ENCODE peak calls at places on chromosomes 2 and 18, in ten cellular contexts. One of them, this sample, is unnamed.

GRCh38 chr2:129764376-129765325 is 214.8 kb upstream of the RAB6C start:
- DNase-seq in A549: no peak
- DNase-seq in breast epithelium: no peak
- DNase-seq in lower lobe of right lung: no peak
- DNase-seq in vagina: no peak
- DNase-seq in MM.1S: no peak
- DNase-seq in upper lobe of right lung: no peak
- DNase-seq in left ventricle myocardium inferior: no peak
- DNase-seq in upper lobe of left lung: peak
- DNase-seq in endothelial cell of umbilical vein: no peak
- DNase-seq in this sample: no peak

GRCh38 chr18:25896178-25896780 is 194.1 kb downstream of the SS18 start:
- DNase-seq in vagina: no peak
- DNase-seq in breast epithelium: no peak
- DNase-seq in endothelial cell of umbilical vein: peak
- DNase-seq in upper lobe of right lung: no peak
- DNase-seq in left ventricle myocardium inferior: no peak
- DNase-seq in upper lobe of left lung: no peak
- DNase-seq in lower lobe of right lung: no peak
- DNase-seq in A549: peak
- DNase-seq in MM.1S: peak
- DNase-seq in this sample: no peak

GRCh38 chr2:24404582-24404981 is 44.2 kb upstream of the ITSN2 start:
- DNase-seq in MM.1S: no peak
- DNase-seq in breast epithelium: no peak
- DNase-seq in left ventricle myocardium inferior: no peak
- DNase-seq in upper lobe of right lung: no peak
- DNase-seq in lower lobe of right lung: no peak
- DNase-seq in upper lobe of left lung: no peak
- DNase-seq in endothelial cell of umbilical vein: no peak
- DNase-seq in vagina: no peak
- DNase-seq in A549: no peak
- DNase-seq in this sample: no peak

GRCh38 chr2:38554973-38555595 is 47.6 kb downstream of the HNRNPLL start:
- DNase-seq in upper lobe of left lung: no peak
- DNase-seq in left ventricle myocardium inferior: no peak
- DNase-seq in breast epithelium: no peak
- DNase-seq in lower lobe of right lung: no peak
- DNase-seq in MM.1S: no peak
- DNase-seq in upper lobe of right lung: no peak
- DNase-seq in A549: peak
- DNase-seq in endothelial cell of umbilical vein: peak
- DNase-seq in vagina: no peak
- DNase-seq in this sample: no peak

GRCh38 chr2:232919151-232919550 is 49.1 kb downstream of the SNORC start:
- DNase-seq in endothelial cell of umbilical vein: no peak
- DNase-seq in upper lobe of right lung: no peak
- DNase-seq in left ventricle myocardium inferior: no peak
- DNase-seq in upper lobe of left lung: no peak
- DNase-seq in MM.1S: no peak
- DNase-seq in breast epithelium: no peak
- DNase-seq in vagina: no peak
- DNase-seq in lower lobe of right lung: no peak
- DNase-seq in A549: no peak
- DNase-seq in this sample: no peak

GRCh38 chr2:105403785-105404698 is 5.2 kb upstream of the FHL2 start:
- DNase-seq in left ventricle myocardium inferior: no peak
- DNase-seq in breast epithelium: no peak
- DNase-seq in vagina: no peak
- DNase-seq in upper lobe of left lung: no peak
- DNase-seq in upper lobe of right lung: no peak
- DNase-seq in endothelial cell of umbilical vein: peak
- DNase-seq in A549: peak
- DNase-seq in lower lobe of right lung: no peak
- DNase-seq in MM.1S: no peak
- DNase-seq in this sample: no peak

GRCh38 chr2:42223067-42223636 is 54.0 kb downstream of the EML4 start:
- DNase-seq in A549: no peak
- DNase-seq in vagina: no peak
- DNase-seq in lower lobe of right lung: no peak
- DNase-seq in MM.1S: no peak
- DNase-seq in endothelial cell of umbilical vein: peak
- DNase-seq in upper lobe of left lung: no peak
- DNase-seq in left ventricle myocardium inferior: no peak
- DNase-seq in breast epithelium: no peak
- DNase-seq in upper lobe of right lung: no peak
- DNase-seq in this sample: no peak

GRCh38 chr2:195477248-195477995 is 179.6 kb upstream of the SLC39A10 start:
- DNase-seq in upper lobe of left lung: no peak
- DNase-seq in MM.1S: peak
- DNase-seq in left ventricle myocardium inferior: no peak
- DNase-seq in lower lobe of right lung: no peak
- DNase-seq in upper lobe of right lung: no peak
- DNase-seq in breast epithelium: no peak
- DNase-seq in endothelial cell of umbilical vein: no peak
- DNase-seq in vagina: no peak
- DNase-seq in A549: no peak
- DNase-seq in this sample: no peak

GRCh38 chr2:239466755-239467271 is 66.0 kb upstream of the HDAC4 start:
- DNase-seq in upper lobe of left lung: no peak
- DNase-seq in vagina: peak
- DNase-seq in left ventricle myocardium inferior: no peak
- DNase-seq in A549: no peak
- DNase-seq in endothelial cell of umbilical vein: no peak
- DNase-seq in breast epithelium: peak
- DNase-seq in upper lobe of right lung: peak
- DNase-seq in MM.1S: no peak
- DNase-seq in lower lobe of right lung: no peak
- DNase-seq in this sample: no peak

GRCh38 chr18:22191346-22191710 is 21.9 kb downstream of the GATA6 start:
- DNase-seq in vagina: no peak
- DNase-seq in breast epithelium: no peak
- DNase-seq in endothelial cell of umbilical vein: no peak
- DNase-seq in upper lobe of left lung: no peak
- DNase-seq in upper lobe of right lung: no peak
- DNase-seq in lower lobe of right lung: no peak
- DNase-seq in A549: no peak
- DNase-seq in MM.1S: no peak
- DNase-seq in left ventricle myocardium inferior: no peak
- DNase-seq in this sample: no peak

GRCh38 chr2:32825291-32825712 is 121.5 kb upstream of the LTBP1 start:
- DNase-seq in lower lobe of right lung: no peak
- DNase-seq in A549: no peak
- DNase-seq in vagina: no peak
- DNase-seq in breast epithelium: no peak
- DNase-seq in endothelial cell of umbilical vein: peak
- DNase-seq in upper lobe of right lung: no peak
- DNase-seq in left ventricle myocardium inferior: peak
- DNase-seq in upper lobe of left lung: no peak
- DNase-seq in MM.1S: no peak
- DNase-seq in this sample: peak

GRCh38 chr18:58027341-58027740 is 16.7 kb upstream of the NEDD4L start:
- DNase-seq in left ventricle myocardium inferior: no peak
- DNase-seq in upper lobe of left lung: no peak
- DNase-seq in MM.1S: no peak
- DNase-seq in upper lobe of right lung: no peak
- DNase-seq in vagina: no peak
- DNase-seq in endothelial cell of umbilical vein: no peak
- DNase-seq in lower lobe of right lung: no peak
- DNase-seq in A549: no peak
- DNase-seq in breast epithelium: no peak
- DNase-seq in this sample: no peak
- TF ChIP-seq CTCF in left ventricle myocardium inferior: no peak
- TF ChIP-seq CTCF in upper lobe of left lung: no peak
- TF ChIP-seq CTCF in MM.1S: no peak
- TF ChIP-seq CTCF in upper lobe of right lung: no peak
- TF ChIP-seq CTCF in vagina: no peak
- TF ChIP-seq CTCF in endothelial cell of umbilical vein: no peak
- TF ChIP-seq CTCF in lower lobe of right lung: no peak
- TF ChIP-seq CTCF in A549: no peak
- TF ChIP-seq CTCF in breast epithelium: no peak
- TF ChIP-seq CTCF in this sample: no peak

DNA sequence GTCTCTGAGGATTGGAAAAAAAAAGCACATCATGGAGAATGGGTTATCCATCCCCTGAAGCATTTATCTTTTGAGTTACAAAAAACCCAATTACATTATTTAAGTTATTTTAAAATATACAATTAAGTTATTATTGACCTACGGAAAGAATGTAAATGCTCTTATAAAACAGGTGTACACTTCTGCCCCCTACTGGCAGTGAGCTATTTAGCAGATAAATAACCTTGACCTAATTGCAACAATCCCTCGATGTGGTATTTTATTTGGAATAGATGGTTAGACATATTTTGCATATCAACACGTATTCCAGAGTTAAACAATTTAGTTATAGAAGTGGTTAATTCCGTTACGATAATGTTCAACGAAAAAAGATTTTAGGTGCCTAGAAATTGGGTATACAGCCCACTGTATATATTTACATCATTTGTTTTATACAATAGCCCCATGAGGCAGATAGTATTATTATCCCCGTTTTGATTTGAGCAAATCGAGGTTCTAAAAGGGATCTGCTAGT is 9.1 kb upstream of the DAW1 start:
- DNase-seq in breast epithelium: no peak
- DNase-seq in lower lobe of right lung: no peak
- DNase-seq in left ventricle myocardium inferior: no peak
- DNase-seq in upper lobe of right lung: no peak
- DNase-seq in A549: peak
- DNase-seq in vagina: no peak
- DNase-seq in upper lobe of left lung: no peak
- DNase-seq in endothelial cell of umbilical vein: peak
- DNase-seq in MM.1S: peak
- DNase-seq in this sample: no peak
- H3K27ac ChIP-seq in breast epithelium: no peak
- H3K27ac ChIP-seq in lower lobe of right lung: no peak
- H3K27ac ChIP-seq in left ventricle myocardium inferior: no peak
- H3K27ac ChIP-seq in upper lobe of right lung: no peak
- H3K27ac ChIP-seq in A549: peak
- H3K27ac ChIP-seq in vagina: no peak
- H3K27ac ChIP-seq in upper lobe of left lung: no peak
- H3K27ac ChIP-seq in endothelial cell of umbilical vein: peak
- H3K27ac ChIP-seq in MM.1S: no peak
- H3K27ac ChIP-seq in this sample: no peak

GRCh38 chr2:152627010-152627957 is 90.0 kb downstream of the PRPF40A start:
- DNase-seq in A549: peak
- DNase-seq in vagina: no peak
- DNase-seq in left ventricle myocardium inferior: no peak
- DNase-seq in endothelial cell of umbilical vein: peak
- DNase-seq in lower lobe of right lung: no peak
- DNase-seq in MM.1S: peak
- DNase-seq in upper lobe of right lung: no peak
- DNase-seq in breast epithelium: no peak
- DNase-seq in upper lobe of left lung: no peak
- DNase-seq in this sample: no peak
- TF ChIP-seq CTCF in A549: peak
- TF ChIP-seq CTCF in vagina: peak
- TF ChIP-seq CTCF in left ventricle myocardium inferior: peak
- TF ChIP-seq CTCF in endothelial cell of umbilical vein: peak
- TF ChIP-seq CTCF in lower lobe of right lung: peak
- TF ChIP-seq CTCF in MM.1S: peak
- TF ChIP-seq CTCF in upper lobe of right lung: peak
- TF ChIP-seq CTCF in breast epithelium: peak
- TF ChIP-seq CTCF in upper lobe of left lung: no peak
- TF ChIP-seq CTCF in this sample: peak

DNA sequence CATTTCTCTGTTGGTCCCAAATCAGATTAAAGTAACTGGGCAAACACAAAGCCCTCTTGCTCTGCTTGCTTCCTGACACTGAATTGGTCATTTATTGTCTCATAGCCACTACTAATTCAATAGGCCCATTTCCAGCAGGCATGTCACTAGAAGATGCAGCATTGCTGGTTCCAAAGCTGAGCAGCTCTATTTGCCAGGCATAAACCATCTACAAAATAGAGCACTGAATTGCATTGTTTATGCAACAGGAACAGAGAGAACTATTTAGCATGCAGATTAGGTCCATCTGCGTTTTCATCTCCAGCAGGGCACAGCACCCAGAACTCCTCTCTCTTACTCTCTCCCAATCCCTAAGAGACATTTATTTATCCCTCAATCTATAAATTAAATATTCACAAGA is 227.6 kb downstream of the SUCLG1 start:
- DNase-seq in upper lobe of right lung: no peak
- DNase-seq in upper lobe of left lung: no peak
- DNase-seq in MM.1S: no peak
- DNase-seq in endothelial cell of umbilical vein: no peak
- DNase-seq in lower lobe of right lung: no peak
- DNase-seq in A549: no peak
- DNase-seq in breast epithelium: no peak
- DNase-seq in vagina: no peak
- DNase-seq in left ventricle myocardium inferior: no peak
- DNase-seq in this sample: no peak
- H3K27ac ChIP-seq in upper lobe of right lung: no peak
- H3K27ac ChIP-seq in upper lobe of left lung: no peak
- H3K27ac ChIP-seq in MM.1S: no peak
- H3K27ac ChIP-seq in endothelial cell of umbilical vein: no peak
- H3K27ac ChIP-seq in lower lobe of right lung: no peak
- H3K27ac ChIP-seq in A549: no peak
- H3K27ac ChIP-seq in breast epithelium: no peak
- H3K27ac ChIP-seq in vagina: no peak
- H3K27ac ChIP-seq in left ventricle myocardium inferior: no peak
- H3K27ac ChIP-seq in this sample: no peak

GRCh38 chr2:2843969-2844548 is 513.0 kb upstream of the MYT1L start:
- DNase-seq in upper lobe of left lung: no peak
- DNase-seq in left ventricle myocardium inferior: no peak
- DNase-seq in MM.1S: no peak
- DNase-seq in endothelial cell of umbilical vein: no peak
- DNase-seq in A549: no peak
- DNase-seq in upper lobe of right lung: no peak
- DNase-seq in breast epithelium: no peak
- DNase-seq in vagina: no peak
- DNase-seq in lower lobe of right lung: no peak
- DNase-seq in this sample: no peak
- TF ChIP-seq CTCF in upper lobe of left lung: no peak
- TF ChIP-seq CTCF in left ventricle myocardium inferior: peak
- TF ChIP-seq CTCF in MM.1S: peak
- TF ChIP-seq CTCF in endothelial cell of umbilical vein: no peak
- TF ChIP-seq CTCF in A549: no peak
- TF ChIP-seq CTCF in upper lobe of right lung: peak
- TF ChIP-seq CTCF in breast epithelium: peak
- TF ChIP-seq CTCF in vagina: no peak
- TF ChIP-seq CTCF in lower lobe of right lung: no peak
- TF ChIP-seq CTCF in this sample: no peak